ENCODE peak calls at places on chromosome 22, in four cellular contexts. One of them, this sample, is unnamed.

GRCh38 chr22:47034076-47034808 is 271.8 kb downstream of the TBC1D22A start:
- DNase-seq in fibroblast of lung: no peak
- DNase-seq in IMR-90: no peak
- DNase-seq in neural progenitor cell: no peak
- DNase-seq in this sample: no peak

GRCh38 chr22:19892249-19892879 is 37.7 kb upstream of the GNB1L start:
- DNase-seq in IMR-90: peak; percentile 53
- DNase-seq in fibroblast of lung: peak; percentile 50
- DNase-seq in neural progenitor cell: peak; percentile 65
- DNase-seq in this sample: no peak

GRCh38 chr22:43399980-43400358 is 11.8 kb upstream of the MPPED1 start:
- DNase-seq in IMR-90: no peak
- DNase-seq in fibroblast of lung: no peak
- DNase-seq in neural progenitor cell: no peak
- DNase-seq in this sample: no peak

GRCh38 chr22:21082248-21082647 is 36.5 kb downstream of the LRRC74B start:
- DNase-seq in fibroblast of lung: peak; percentile 39
- DNase-seq in IMR-90: peak; percentile 25
- DNase-seq in neural progenitor cell: no peak
- DNase-seq in this sample: no peak

GRCh38 chr22:33579448-33580093 is 340.7 kb downstream of the LARGE1 start:
- DNase-seq in neural progenitor cell: peak; percentile 77
- DNase-seq in IMR-90: peak; percentile 38
- DNase-seq in fibroblast of lung: peak; percentile 20
- DNase-seq in this sample: peak; percentile 94

GRCh38 chr22:40147388-40148176 is 30.1 kb upstream of the TNRC6B start:
- DNase-seq in IMR-90: no peak
- DNase-seq in neural progenitor cell: peak; percentile 42
- DNase-seq in fibroblast of lung: no peak
- DNase-seq in this sample: peak; percentile 86

GRCh38 chr22:48698618-48699017 is 1129.1 kb downstream of the BRD1 start:
- DNase-seq in IMR-90: no peak
- DNase-seq in fibroblast of lung: no peak
- DNase-seq in neural progenitor cell: no peak
- DNase-seq in this sample: no peak

GRCh38 chr22:43343262-43343988 is at the start of gene SCUBE1:
- DNase-seq in IMR-90: no peak
- DNase-seq in fibroblast of lung: peak; percentile 25
- DNase-seq in neural progenitor cell: peak; percentile 95
- DNase-seq in this sample: peak; percentile 91

GRCh38 chr22:43777204-43777671 is 34.9 kb downstream of the EFCAB6 start:
- DNase-seq in fibroblast of lung: peak; percentile 93
- DNase-seq in neural progenitor cell: no peak
- DNase-seq in IMR-90: peak; percentile 91
- DNase-seq in this sample: no peak

GRCh38 chr22:48239461-48240164 is 1477.2 kb downstream of the TBC1D22A start:
- DNase-seq in neural progenitor cell: peak; percentile 92
- DNase-seq in fibroblast of lung: no peak
- DNase-seq in IMR-90: no peak
- DNase-seq in this sample: peak; percentile 77

GRCh38 chr22:45499746-45500145 is 2.9 kb upstream of the FBLN1 start:
- DNase-seq in IMR-90: no peak
- DNase-seq in neural progenitor cell: no peak
- DNase-seq in fibroblast of lung: no peak
- DNase-seq in this sample: peak; percentile 49

GRCh38 chr22:32106930-32107329 is 52.2 kb downstream of the C22orf42 start:
- DNase-seq in IMR-90: no peak
- DNase-seq in fibroblast of lung: peak; percentile 17
- DNase-seq in neural progenitor cell: peak; percentile 69
- DNase-seq in this sample: peak; percentile 89

GRCh38 chr22:29632672-29633071 is 29.2 kb downstream of the NF2 start:
- DNase-seq in neural progenitor cell: no peak
- DNase-seq in IMR-90: no peak
- DNase-seq in fibroblast of lung: no peak
- DNase-seq in this sample: no peak

GRCh38 chr22:46102752-46103151 is 47.6 kb upstream of the PPARA start:
- DNase-seq in neural progenitor cell: no peak
- DNase-seq in fibroblast of lung: peak; percentile 67
- DNase-seq in IMR-90: no peak
- DNase-seq in this sample: peak; percentile 66

GRCh38 chr22:39279170-39279850 is 34.5 kb upstream of the PDGFB start:
- DNase-seq in IMR-90: no peak
- DNase-seq in neural progenitor cell: no peak
- DNase-seq in fibroblast of lung: no peak
- DNase-seq in this sample: no peak

GRCh38 chr22:31488988-31489617 is 539 bp downstream of the EIF4ENIF1 start:
- DNase-seq in IMR-90: peak; percentile 7
- DNase-seq in fibroblast of lung: peak; percentile 41
- DNase-seq in neural progenitor cell: peak; percentile 72
- DNase-seq in this sample: peak; percentile 77

GRCh38 chr22:49826603-49827306 is 918 bp downstream of the BRD1 start:
- DNase-seq in fibroblast of lung: peak; percentile 55
- DNase-seq in neural progenitor cell: peak; percentile 47
- DNase-seq in IMR-90: peak; percentile 32
- DNase-seq in this sample: peak; percentile 62

GRCh38 chr22:17012267-17012666 is 4.2 kb upstream of the GAB4 start:
- DNase-seq in fibroblast of lung: no peak
- DNase-seq in IMR-90: no peak
- DNase-seq in neural progenitor cell: no peak
- DNase-seq in this sample: no peak

GRCh38 chr22:46069518-46070214 is 80.7 kb upstream of the PPARA start:
- DNase-seq in fibroblast of lung: peak; percentile 91
- DNase-seq in neural progenitor cell: no peak
- DNase-seq in IMR-90: peak; percentile 91
- DNase-seq in this sample: no peak

GRCh38 chr22:49017769-49018330 is 809.8 kb downstream of the BRD1 start:
- DNase-seq in IMR-90: no peak
- DNase-seq in fibroblast of lung: no peak
- DNase-seq in neural progenitor cell: no peak
- DNase-seq in this sample: peak; percentile 37

GRCh38 chr22:20393705-20394476 is at the start of gene ZNF74:
- DNase-seq in IMR-90: peak; percentile 88
- DNase-seq in fibroblast of lung: peak; percentile 92
- DNase-seq in neural progenitor cell: peak; percentile 97
- DNase-seq in this sample: peak; percentile 94

GRCh38 chr22:24091551-24092420 is 80.7 kb downstream of the CABIN1 start:
- DNase-seq in IMR-90: no peak
- DNase-seq in neural progenitor cell: no peak
- DNase-seq in fibroblast of lung: no peak
- DNase-seq in this sample: no peak

GRCh38 chr22:42154293-42154692 is 23.7 kb upstream of the CYP2D6 start:
- DNase-seq in fibroblast of lung: no peak
- DNase-seq in IMR-90: no peak
- DNase-seq in neural progenitor cell: no peak
- DNase-seq in this sample: no peak

GRCh38 chr22:42154731-42155543 is 24.3 kb upstream of the CYP2D6 start:
- DNase-seq in fibroblast of lung: no peak
- DNase-seq in IMR-90: no peak
- DNase-seq in neural progenitor cell: no peak
- DNase-seq in this sample: no peak

GRCh38 chr22:42152661-42153270 is 22.2 kb upstream of the CYP2D6 start:
- DNase-seq in neural progenitor cell: no peak
- DNase-seq in fibroblast of lung: no peak
- DNase-seq in IMR-90: no peak
- DNase-seq in this sample: no peak

GRCh38 chr22:42150727-42151590 is 20.3 kb upstream of the CYP2D6 start:
- DNase-seq in IMR-90: no peak
- DNase-seq in neural progenitor cell: no peak
- DNase-seq in fibroblast of lung: no peak
- DNase-seq in this sample: no peak

DNA sequence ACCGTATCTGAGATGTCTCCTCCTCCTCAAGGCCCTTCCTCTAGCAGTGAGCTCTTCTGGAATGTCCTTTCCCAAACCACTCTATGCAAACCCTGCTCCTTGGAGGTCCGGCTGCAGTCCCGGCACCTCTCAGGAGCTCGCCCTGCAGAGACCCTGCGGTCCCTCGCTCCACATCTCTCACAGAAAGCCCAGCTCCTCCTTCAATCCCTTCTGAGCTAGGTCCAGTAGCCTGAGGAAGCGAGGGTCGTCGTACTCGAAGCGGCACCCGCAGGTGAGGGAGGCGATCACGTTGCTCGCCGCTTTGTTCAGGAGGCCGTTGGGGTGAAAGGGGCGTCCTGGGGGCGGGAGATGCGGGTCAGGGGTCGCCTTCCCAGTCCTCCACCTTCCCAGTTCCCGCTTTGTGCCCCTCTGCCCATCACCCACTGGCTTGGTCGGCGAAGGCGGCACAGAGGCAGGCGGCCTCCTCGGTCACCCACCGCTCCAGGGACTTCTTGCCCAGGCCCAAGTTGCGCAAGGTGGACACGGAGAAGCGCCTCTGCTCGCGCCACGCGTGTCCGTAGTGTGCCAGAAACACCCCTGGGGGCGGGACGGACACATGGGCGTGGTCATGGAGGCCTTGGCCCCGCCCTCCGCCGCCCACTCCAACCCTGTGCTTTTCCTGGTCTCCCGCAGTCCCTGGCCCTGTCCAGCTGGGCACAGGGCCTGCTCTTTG is 21.5 kb upstream of the CYP2D6 start:
- DNase-seq in fibroblast of lung: no peak
- DNase-seq in neural progenitor cell: no peak
- DNase-seq in IMR-90: no peak
- DNase-seq in this sample: no peak
- H3K9ac ChIP-seq in fibroblast of lung: no peak overlapping the region
- H3K9ac ChIP-seq in neural progenitor cell: no peak overlapping the region
- H3K9ac ChIP-seq in IMR-90: no peak overlapping the region
- H3K9ac ChIP-seq in this sample: no peak overlapping the region

DNA sequence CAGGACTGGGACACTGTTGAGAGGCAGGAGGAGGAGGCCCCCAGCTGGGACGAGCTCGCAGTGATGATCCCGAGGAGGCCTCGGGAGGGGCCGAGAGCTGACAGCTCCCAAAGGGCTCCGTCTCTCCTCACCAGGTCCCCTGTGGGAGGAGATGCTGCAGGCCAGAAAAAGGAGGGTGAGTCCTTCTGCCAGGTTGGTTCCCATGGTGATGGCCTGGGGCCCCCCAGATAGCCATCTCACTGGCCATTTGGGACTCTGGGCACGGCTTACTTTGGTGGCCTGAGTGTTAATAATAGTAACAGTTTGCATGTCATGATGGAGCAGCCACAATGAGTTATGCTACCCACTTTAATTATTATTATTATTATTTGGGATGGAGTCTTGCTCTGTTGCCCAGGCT is 18.9 kb downstream of the TRIOBP start:
- DNase-seq in IMR-90: no peak
- DNase-seq in fibroblast of lung: no peak
- DNase-seq in neural progenitor cell: no peak
- DNase-seq in this sample: no peak
- TF ChIP-seq CTCF in IMR-90: no peak
- TF ChIP-seq CTCF in fibroblast of lung: no peak
- TF ChIP-seq CTCF in neural progenitor cell: no peak
- TF ChIP-seq CTCF in this sample: no peak

DNA sequence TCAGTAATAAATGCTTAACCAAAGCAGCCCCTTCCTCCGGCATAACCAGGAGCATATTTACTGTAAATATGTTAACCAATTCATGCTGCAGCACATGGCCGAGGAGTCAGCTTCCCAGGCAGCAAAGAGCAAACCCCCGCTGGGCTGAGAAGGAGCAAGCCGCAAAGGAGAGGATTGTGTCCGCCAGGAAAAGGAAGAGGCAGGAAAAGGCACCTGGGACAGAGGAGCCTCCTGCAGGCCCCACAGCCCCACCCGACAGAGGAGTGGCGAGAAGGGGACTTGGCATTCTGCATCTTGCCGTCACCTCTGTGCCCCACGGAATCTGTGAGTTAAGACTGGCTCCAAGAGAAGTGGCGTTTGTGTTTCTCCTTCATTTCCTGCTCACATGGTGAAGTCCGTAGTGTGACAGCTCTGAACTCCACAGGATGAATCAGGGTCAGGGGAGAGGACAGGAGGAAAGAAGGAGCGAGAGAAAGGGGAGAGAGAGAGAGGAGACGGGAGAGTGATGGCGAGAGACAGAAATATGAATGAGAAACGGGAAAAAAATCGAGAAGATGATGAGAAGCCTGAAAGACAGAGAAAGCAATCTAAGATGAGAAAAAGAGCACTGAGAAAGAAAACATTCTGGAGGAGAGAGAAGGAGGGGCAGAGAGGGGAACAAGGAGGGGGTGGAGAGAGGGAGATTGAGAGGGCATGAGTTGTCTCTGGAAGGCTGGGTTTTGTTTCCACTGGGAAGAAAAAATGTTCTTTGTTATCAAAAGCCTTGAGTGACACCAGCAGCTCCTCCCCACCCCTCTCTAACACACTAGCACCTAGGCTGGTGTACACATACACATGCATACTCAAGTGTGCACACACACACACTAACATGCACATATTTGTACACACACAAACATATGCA is 489.6 kb downstream of the MN1 start:
- DNase-seq in neural progenitor cell: peak; percentile 51
- DNase-seq in IMR-90: no peak
- DNase-seq in fibroblast of lung: peak; percentile 47
- DNase-seq in this sample: peak; percentile 86
- H3K9ac ChIP-seq in neural progenitor cell: no peak overlapping the region
- H3K9ac ChIP-seq in IMR-90: no peak overlapping the region
- H3K9ac ChIP-seq in fibroblast of lung: no peak overlapping the region
- H3K9ac ChIP-seq in this sample: no peak overlapping the region

DNA sequence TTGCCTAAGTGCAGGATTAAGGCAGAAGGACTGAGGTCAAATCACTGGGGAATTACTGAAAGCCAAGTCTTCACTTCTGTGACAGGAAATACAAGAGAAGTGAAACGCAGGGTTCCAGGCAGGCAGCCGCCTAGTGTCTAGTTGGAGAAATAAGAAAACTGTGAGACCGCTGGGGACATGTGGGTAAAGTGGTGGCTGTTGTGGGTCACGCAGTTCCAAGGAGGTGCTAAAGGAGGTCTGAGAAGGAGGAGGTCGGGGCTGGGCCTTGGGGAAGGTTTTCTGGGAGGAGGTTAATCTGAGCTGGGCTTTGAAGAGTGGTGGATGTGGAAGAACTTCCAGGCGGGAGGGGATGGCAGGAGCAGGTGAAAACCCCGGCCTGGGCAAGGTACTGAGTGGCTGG is 11.2 kb downstream of the MCM5 start:
- DNase-seq in neural progenitor cell: no peak
- DNase-seq in fibroblast of lung: no peak
- DNase-seq in IMR-90: no peak
- DNase-seq in this sample: no peak
- TF ChIP-seq CTCF in neural progenitor cell: no peak
- TF ChIP-seq CTCF in fibroblast of lung: no peak
- TF ChIP-seq CTCF in IMR-90: no peak
- TF ChIP-seq CTCF in this sample: peak; percentile 48